ENCODE peak calls at places on chromosomes 2 and 18, in seven cellular contexts. Z is T-cell; I is HT-29; T is hepatic stellate cell; X is stimulated activated CD8-positive, alpha-beta memory T cell treated with anti-CD3 and anti-CD28 coated beads, Interleukin-7, amount 100 ng/mL, for 24 hours; U is stimulated activated naive CD4-positive, alpha-beta T cell; V is NCI-H446. S is an unnamed sample.

GRCh38 chr2:164761737-164762460 is 79.7 kb downstream of the COBLL1 start:
- DNase-seq in Z (no peak), I (no peak), T (no peak), X (no peak), U (no peak), V (no peak), S (no peak)

GRCh38 chr2:132374551-132374950 is 42.1 kb upstream of the GPR39 start:
- DNase-seq in Z (no peak), I (no peak), T (no peak), X (no peak), U (no peak), V (no peak), S (no peak)

GRCh38 chr18:39415471-39415870 is 1849.9 kb upstream of the CELF4 start:
- DNase-seq in Z (no peak), I (no peak), T (no peak), X (no peak), U (no peak), V (no peak), S (no peak)

GRCh38 chr2:235799281-235799680 is 305.4 kb downstream of the AGAP1 start:
- DNase-seq in Z (no peak), I (no peak), T (no peak), X (no peak), U (no peak), V (no peak), S (no peak)

GRCh38 chr2:226001716-226002115 is 602.2 kb downstream of the NYAP2 start:
- DNase-seq in Z (no peak), I (no peak), T (no peak), X (no peak), U (no peak), V (no peak), S (no peak)

GRCh38 chr18:56992777-56993176 is 154.1 kb upstream of the BOD1L2 start:
- DNase-seq in Z (no peak), I (no peak), T (no peak), X (no peak), U (no peak), V (no peak), S (no peak)

GRCh38 chr2:119283873-119284331 is 60.3 kb downstream of the STEAP3 start:
- DNase-seq in Z (no peak), I (no peak), T (peak; percentile 45), X (no peak), U (no peak), V (peak; percentile 75), S (peak; percentile 45)

GRCh38 chr2:196606516-196606915 is 33.0 kb upstream of the CCDC150 start:
- DNase-seq in Z (no peak), I (no peak), T (no peak), X (no peak), U (no peak), V (no peak), S (no peak)

GRCh38 chr2:85937069-85937439 is 48.3 kb upstream of the ST3GAL5 start:
- DNase-seq in Z (no peak), I (no peak), T (no peak), X (no peak), U (no peak), V (no peak), S (no peak)

GRCh38 chr2:199348871-199349270 is 108.9 kb downstream of the SATB2 start:
- DNase-seq in Z (no peak), I (no peak), T (no peak), X (no peak), U (no peak), V (peak; percentile 53), S (no peak)

GRCh38 chr2:224885836-224886547 is 156.3 kb downstream of the DOCK10 start:
- DNase-seq in Z (no peak), I (no peak), T (peak; percentile 29), X (no peak), U (no peak), V (no peak), S (no peak)

GRCh38 chr18:35953688-35954087 is 18.8 kb upstream of the RMP24 start:
- DNase-seq in Z (no peak), I (no peak), T (no peak), X (no peak), U (no peak), V (no peak), S (no peak)

GRCh38 chr2:95669441-95669994 is 77.7 kb downstream of the TRIM43 start:
- DNase-seq in Z (no peak), I (no peak), T (no peak), X (no peak), U (no peak), V (no peak), S (no peak)

GRCh38 chr2:137173514-137173913 is 408.2 kb downstream of the THSD7B start:
- DNase-seq in Z (no peak), I (peak; percentile 33), T (peak; percentile 28), X (no peak), U (no peak), V (no peak), S (no peak)

GRCh38 chr18:77557030-77557429 is 307.4 kb downstream of the GALR1 start:
- DNase-seq in Z (no peak), I (no peak), T (no peak), X (no peak), U (no peak), V (no peak), S (no peak)

GRCh38 chr2:196962325-196962724 is 35.8 kb upstream of the PGAP1 start:
- DNase-seq in Z (no peak), I (no peak), T (no peak), X (no peak), U (no peak), V (no peak), S (no peak)

GRCh38 chr2:46184794-46185583 is 112.2 kb upstream of the EPAS1 start:
- DNase-seq in Z (no peak), I (no peak), T (no peak), X (no peak), U (no peak), V (no peak), S (no peak)

GRCh38 chr2:217711236-217711635 is 291.6 kb downstream of the TNS1 start:
- DNase-seq in Z (no peak), I (no peak), T (peak; percentile 48), X (no peak), U (no peak), V (no peak), S (no peak)

GRCh38 chr2:202965810-202966454 is 48.7 kb upstream of the NBEAL1 start:
- DNase-seq in Z (no peak), I (no peak), T (peak; percentile 6), X (no peak), U (no peak), V (peak; percentile 15), S (no peak)

GRCh38 chr2:223835701-223836532 is 1.5 kb downstream of the AP1S3 start:
- DNase-seq in Z (no peak), I (peak; percentile 52), T (no peak), X (no peak), U (no peak), V (peak; percentile 41), S (peak; percentile 32)

S was measured in mucosa of gallbladder.